ENCODE peak calls at places on chromosomes 4 and X, in nine cellular contexts. F is naive B cell; H is foreskin fibroblast; P is hepatocyte; J is stimulated activated CD4-positive, alpha-beta T cell treated with anti-CD3 and anti-CD28 coated beads, Interleukin-4, amount 100 ng/mL, for 24 hours; Q is activated naive CD4-positive, alpha-beta T cell treated with anti-CD3 and anti-CD28 coated beads for 36 hours; I is Ammon's horn; R is NCI-H1092 treated with DMSO at 0.1 percent for 48 hours; S is fibroblast of pulmonary artery. O is an unnamed sample.

GRCh38 chr4:183130328-183131155 is 31.5 kb downstream of the WWC2 start:
- DNase-seq in P (no peak), F (no peak), J (no peak), S (peak; percentile 51), H (no peak), I (no peak), R (peak; percentile 97), Q (no peak), O (no peak)

GRCh38 chr4:127622923-127623754 is 9.6 kb upstream of the INTU start:
- DNase-seq in S (no peak), P (peak; percentile 73), H (peak; percentile 32), J (no peak), R (peak; percentile 42), Q (no peak), I (peak; percentile 63), F (no peak), O (no peak)

GRCh38 chr4:173051697-173052096 is 116.9 kb upstream of the GALNT7 start:
- DNase-seq in S (peak; percentile 42), H (peak; percentile 4), F (no peak), P (no peak), I (no peak), R (no peak), J (no peak), Q (no peak), O (no peak)

GRCh38 chr4:74793757-74794340 is 474 bp downstream of the BTC start:
- DNase-seq in I (peak; percentile 10), H (no peak), R (peak; percentile 4), J (no peak), S (peak; percentile 24), P (peak; percentile 69), Q (peak; percentile 29), F (no peak), O (no peak)

GRCh38 chr4:99655315-99656081 is 2.1 kb downstream of the C4orf54 start:
- DNase-seq in P (no peak), S (peak; percentile 18), F (no peak), I (no peak), Q (no peak), R (peak; percentile 73), J (no peak), H (peak; percentile 12), O (no peak)

GRCh38 chr4:24137963-24138601 is 248.2 kb upstream of the PPARGC1A start:
- DNase-seq in I (no peak), H (no peak), Q (no peak), P (peak; percentile 86), F (no peak), S (no peak), J (no peak), R (peak; percentile 43), O (no peak)

GRCh38 chrX:55342533-55343501 is 78.1 kb upstream of the PAGE3 start:
- DNase-seq in I (peak; percentile 32), Q (peak; percentile 59), R (peak; percentile 45), J (peak; percentile 32), F (no peak), S (peak; percentile 22), P (no peak), H (no peak), O (peak; percentile 9)

GRCh38 chrX:32673193-32673592 is 538.2 kb downstream of the DMD start:
- DNase-seq in R (no peak), I (peak; percentile 1), P (peak; percentile 33), Q (no peak), S (peak; percentile 5), F (no peak), H (no peak), J (no peak), O (no peak)

GRCh38 chr4:38832206-38832605 is 24.4 kb downstream of the TLR6 start:
- DNase-seq in R (no peak), F (no peak), H (no peak), J (no peak), I (no peak), P (no peak), S (no peak), Q (no peak), O (no peak)

GRCh38 chr4:64713256-64713840 is 304.1 kb upstream of the TECRL start:
- DNase-seq in J (no peak), H (no peak), Q (no peak), S (peak; percentile 35), R (peak; percentile 23), P (peak; percentile 37), I (no peak), F (no peak), O (no peak)

GRCh38 chr4:37967749-37968148 is 7.6 kb downstream of the PTTG2 start:
- DNase-seq in J (no peak), S (no peak), P (peak; percentile 37), R (no peak), F (no peak), H (no peak), I (no peak), Q (no peak), O (no peak)

GRCh38 chr4:94455081-94455480 is 3.3 kb downstream of the PDLIM5 start:
- DNase-seq in S (peak; percentile 88), P (peak; percentile 70), I (peak; percentile 16), F (no peak), H (peak; percentile 56), J (no peak), Q (no peak), R (no peak), O (no peak)

GRCh38 chr4:185672618-185673017 is 137.3 kb upstream of the PDLIM3 start:
- DNase-seq in H (no peak), F (no peak), Q (no peak), S (no peak), J (no peak), R (no peak), I (no peak), P (no peak), O (no peak)

O was measured in effector CD4-positive, alpha-beta T cell.